ENCODE peak calls at places on chromosomes 6 and 20, in six cellular contexts. B is fibroblast of the aortic adventitia, L is colonic mucosa, N is kidney epithelial cell, M is left lung, T is NT2/D1. S is an unnamed sample.

GRCh38 chr6:11258260-11259237 is 26.1 kb upstream of the NEDD9 start:
- DNase-seq in L (no peak), T (no peak), M (no peak), B (no peak), N (no peak), S (no peak)

GRCh38 chr20:47670913-47671312 is 114.4 kb downstream of the SULF2 start:
- DNase-seq in M (no peak), L (no peak), T (no peak), N (no peak), B (no peak), S (no peak)

GRCh38 chr20:542777-543368 is 717 bp downstream of the CSNK2A1 start:
- DNase-seq in B (no peak), L (peak; percentile 44), M (peak; percentile 78), N (no peak), T (no peak), S (no peak)

GRCh38 chr6:138246650-138247440 is 28.6 kb upstream of the PBOV1 start:
- DNase-seq in M (no peak), T (no peak), B (no peak), L (no peak), N (no peak), S (no peak)

GRCh38 chr6:145257757-145258521 is 477.4 kb downstream of the EPM2A start:
- DNase-seq in T (no peak), B (no peak), M (no peak), N (no peak), L (no peak), S (no peak)

GRCh38 chr6:148967546-148967945 is 220.7 kb downstream of the UST start:
- DNase-seq in T (no peak), N (no peak), B (no peak), L (no peak), M (no peak), S (no peak)

GRCh38 chr20:62926229-62927127 is at the start of gene DIDO1:
- DNase-seq in M (peak; percentile 99), L (peak; percentile 92), B (peak; percentile 80), T (peak; percentile 79), N (peak; percentile 51), S (peak; percentile 85)

GRCh38 chr6:149046164-149046821 is 271.2 kb upstream of the TAB2 start:
- DNase-seq in M (no peak), B (no peak), L (no peak), N (no peak), T (no peak), S (no peak)

DNA sequence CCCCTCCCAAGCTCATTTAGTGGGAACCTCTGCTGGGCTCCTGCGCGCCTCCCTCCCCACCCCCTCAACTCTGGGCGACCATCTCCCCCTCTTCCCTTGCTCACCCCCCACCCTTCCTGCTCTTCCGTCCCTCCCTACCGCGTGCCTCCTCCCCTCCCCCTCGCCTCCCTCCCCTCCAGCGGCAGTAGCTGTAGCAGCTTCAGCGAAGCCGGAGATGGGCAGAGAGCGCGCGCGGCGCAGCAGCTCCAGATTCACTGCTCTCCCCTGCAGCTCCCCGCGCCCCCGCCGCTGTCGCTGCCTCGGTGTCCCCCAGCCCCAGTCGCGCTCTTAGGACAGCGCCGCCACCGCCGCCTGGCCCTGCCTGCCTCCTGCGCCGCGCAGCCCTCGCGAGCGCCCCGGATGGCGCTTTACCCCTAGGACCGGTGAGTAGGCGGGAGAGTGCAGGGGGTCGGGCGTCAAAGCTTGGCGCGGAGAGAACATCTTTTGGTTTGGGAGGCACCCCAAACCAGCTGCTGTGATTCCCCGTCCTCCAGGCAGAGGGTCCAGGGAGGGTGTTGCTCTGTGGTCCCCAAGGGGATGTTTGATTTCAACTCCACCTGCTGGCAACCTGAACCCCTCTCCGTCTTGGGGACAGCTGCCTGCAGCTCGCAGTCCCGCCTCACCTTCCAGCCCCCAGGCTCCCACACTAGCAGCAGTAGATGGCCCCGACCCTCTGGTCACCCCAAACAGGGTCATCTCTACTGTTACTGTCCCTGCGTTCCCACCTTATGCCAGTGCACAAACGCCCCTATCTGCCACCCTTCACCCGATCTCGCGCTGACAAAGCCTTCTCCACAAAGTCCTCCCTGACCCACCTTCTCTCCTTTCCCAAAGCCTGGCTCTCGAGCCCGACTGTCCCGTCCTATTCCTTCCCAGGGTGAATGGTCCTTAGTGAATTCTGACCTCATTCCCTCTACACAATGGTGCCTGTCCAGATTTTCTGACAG is at the start of gene FUT9:
- DNase-seq in B (no peak), M (peak; percentile 67), L (no peak), N (peak; percentile 16), T (peak; percentile 48), S (no peak)
- H3K4me3 ChIP-seq in B (no peak within 1 kb of the TSS), M (no peak within 1 kb of the TSS), L (no peak within 1 kb of the TSS), N (peak within 1 kb of the TSS; percentile 56), T (peak within 1 kb of the TSS; percentile 72), S (no peak within 1 kb of the TSS)

GRCh38 chr6:6712979-6713514 is 124.5 kb downstream of the LY86 start:
- DNase-seq in B (peak; percentile 35), L (no peak), T (no peak), N (no peak), M (peak; percentile 81), S (no peak)

GRCh38 chr6:6713660-6714446 is 125.3 kb downstream of the LY86 start:
- DNase-seq in N (no peak), B (peak; percentile 75), L (no peak), T (no peak), M (peak; percentile 75), S (no peak)

GRCh38 chr6:6709106-6709505 is 120.6 kb downstream of the LY86 start:
- DNase-seq in B (no peak), L (no peak), T (no peak), N (no peak), M (no peak), S (no peak)

GRCh38 chr6:6712258-6712978 is 123.9 kb downstream of the LY86 start:
- DNase-seq in M (no peak), T (no peak), N (no peak), B (peak; percentile 97), L (peak; percentile 77), S (peak; percentile 68)

DNA sequence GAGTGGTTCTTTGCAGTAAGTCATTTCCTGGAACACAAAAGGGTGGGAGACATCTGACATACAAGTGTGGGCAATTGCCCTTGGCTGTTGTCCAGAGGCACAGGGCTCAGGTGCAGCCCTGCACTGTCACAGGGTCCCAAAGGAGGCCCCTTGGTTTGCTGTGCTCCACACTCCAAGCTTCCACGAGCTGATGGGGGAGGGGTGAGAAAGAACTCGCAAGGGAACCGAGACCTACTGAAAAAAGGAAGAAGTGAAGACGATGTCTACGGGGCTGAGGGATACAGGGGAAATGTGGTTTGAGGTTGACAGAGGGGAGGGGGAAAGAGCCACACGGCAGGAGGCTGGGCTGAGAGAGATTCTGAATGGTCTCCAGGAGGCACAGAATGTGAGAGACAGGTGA is 123.3 kb downstream of the LY86 start:
- DNase-seq in T (no peak), N (no peak), B (no peak), L (no peak), M (no peak), S (no peak)
- H3K4me3 ChIP-seq in T (no peak overlapping the region), N (no peak overlapping the region), B (no peak overlapping the region), L (no peak overlapping the region), M (no peak overlapping the region), S (no peak overlapping the region)

DNA sequence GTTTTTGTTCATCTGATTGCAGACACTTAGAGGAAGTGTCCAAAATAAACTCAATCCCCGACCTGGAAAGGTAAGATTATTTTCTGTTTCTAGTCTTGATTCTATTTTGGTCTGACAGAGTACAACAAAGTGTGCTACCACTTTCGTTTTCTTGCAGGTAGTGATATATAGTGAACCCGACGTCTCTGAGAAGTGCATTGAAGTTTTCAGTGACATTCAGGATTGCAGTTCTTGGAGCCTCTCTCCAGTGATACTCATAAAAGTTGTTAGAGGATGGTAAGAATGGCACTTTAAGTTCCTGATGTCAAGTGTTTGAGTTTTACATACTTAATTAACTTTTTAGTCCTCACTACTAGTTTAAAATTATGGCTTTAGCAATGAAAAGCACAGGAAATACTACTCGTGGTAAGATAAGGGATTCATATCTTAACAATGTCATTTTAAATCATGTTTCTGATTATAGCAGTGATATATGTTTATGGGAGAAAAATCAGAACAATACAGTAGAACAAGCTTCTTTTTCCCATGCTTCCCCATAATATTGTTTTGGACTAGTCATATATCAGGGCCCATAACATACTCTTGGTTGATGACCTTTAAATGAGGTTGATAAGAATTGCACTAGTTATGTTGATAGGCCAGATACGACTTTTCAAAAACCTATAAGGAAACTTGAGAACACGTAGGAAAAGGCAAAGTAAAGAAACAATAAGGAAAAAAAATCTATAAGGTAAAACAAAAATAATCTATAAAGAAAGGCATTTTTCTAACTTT is 104.0 kb downstream of the RTN4IP1 start:
- DNase-seq in L (no peak), M (no peak), N (no peak), T (no peak), B (no peak), S (no peak)
- H3K4me3 ChIP-seq in L (no peak overlapping the region), M (peak overlapping the region; percentile 31), N (peak overlapping the region; percentile 15), T (no peak overlapping the region), B (no peak overlapping the region), S (no peak overlapping the region)

DNA sequence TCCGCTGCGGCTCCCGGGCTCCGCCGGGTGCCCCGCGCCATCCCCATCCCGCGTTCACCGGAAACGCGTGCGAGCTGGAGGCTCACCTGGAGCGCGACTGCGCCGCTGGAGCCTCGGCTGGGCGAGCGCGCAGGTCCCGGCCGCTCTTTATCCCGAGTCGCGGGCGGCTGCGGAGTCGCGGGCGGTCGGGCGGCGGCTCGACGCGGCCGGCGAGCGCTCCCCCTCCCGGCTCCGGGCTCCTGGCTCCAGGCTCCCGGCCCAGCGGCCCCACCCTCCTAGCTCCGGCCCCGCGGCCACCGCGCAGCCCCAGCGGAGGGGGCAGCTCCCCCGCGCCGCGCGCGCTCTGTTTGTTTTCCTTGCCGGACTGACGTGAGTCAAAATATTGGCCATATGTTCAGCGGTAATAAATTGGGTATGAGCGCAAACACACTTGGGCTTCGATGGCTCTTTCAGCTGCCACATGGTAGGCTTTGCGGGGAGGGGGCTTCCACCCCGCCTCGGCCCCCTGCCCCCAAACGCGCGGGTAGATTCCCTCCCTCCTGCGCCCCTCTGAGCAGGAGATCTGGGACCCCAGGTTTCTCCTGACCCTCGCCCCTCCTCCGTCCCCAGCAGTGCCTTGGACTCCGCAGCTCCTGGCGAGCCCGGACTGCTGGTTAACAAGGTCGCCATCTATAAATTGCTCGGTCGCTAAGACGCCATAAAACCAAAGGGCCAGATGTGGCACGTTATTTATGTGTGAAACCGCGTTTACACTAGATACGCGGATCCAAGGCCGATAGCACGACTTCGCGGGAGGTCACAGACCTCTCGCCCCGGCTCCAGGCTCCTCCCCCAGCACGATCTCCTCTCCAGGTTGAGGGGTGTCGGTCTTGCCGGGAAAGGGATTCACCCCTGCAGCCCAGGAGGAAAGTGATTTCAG is 8.9 kb upstream of the NKX2-2 start:
- DNase-seq in L (no peak), T (no peak), N (no peak), M (peak; percentile 76), B (no peak), S (no peak)
- H3K4me3 ChIP-seq in L (no peak overlapping the region), T (peak overlapping the region; percentile 39), N (no peak overlapping the region), M (no peak overlapping the region), B (no peak overlapping the region), S (no peak overlapping the region)

GRCh38 chr6:166862978-166863530 is 93.3 kb downstream of the RNASET2 start:
- DNase-seq in T (no peak), N (no peak), M (no peak), L (no peak), B (no peak), S (no peak)

GRCh38 chr6:166861961-166862286 is 94.4 kb downstream of the RNASET2 start:
- DNase-seq in L (no peak), N (no peak), T (no peak), M (no peak), B (no peak), S (no peak)

GRCh38 chr6:166860392-166860791 is 96.0 kb downstream of the RNASET2 start:
- DNase-seq in M (no peak), B (no peak), L (no peak), N (no peak), T (no peak), S (no peak)

GRCh38 chr6:166862287-166862977 is 93.9 kb downstream of the RNASET2 start:
- DNase-seq in M (no peak), B (no peak), T (peak; percentile 39), L (no peak), N (no peak), S (no peak)

GRCh38 chr6:166861304-166861703 is 95.0 kb downstream of the RNASET2 start:
- DNase-seq in L (no peak), M (no peak), B (no peak), T (no peak), N (no peak), S (no peak)
- H3K4me3 ChIP-seq in L (no peak overlapping the region), M (no peak overlapping the region), B (no peak overlapping the region), T (no peak overlapping the region), N (no peak overlapping the region), S (no peak overlapping the region)

S was measured in fibroblast of pulmonary artery.